ENCODE peak calls at places on chromosomes 5 and 9, in six cellular contexts. V, Y, L, F, M and R are unnamed samples. For H3K27me3, the result is how much of the 10 kb centered on the place peaks cover.

GRCh38 chr9:131478421-131478868 is 24.3 kb upstream of the POMT1 start:
- DNase-seq in V (peak), Y (peak), L (peak), F (no peak), M (no peak), R (peak)

GRCh38 chr5:1111727-1112289 is at the start of gene SLC12A7:
- DNase-seq in V (peak), Y (peak), L (peak), F (no peak), M (peak), R (peak)

GRCh38 chr9:125568616-125569015 is 138.4 kb downstream of the MAPKAP1 start:
- DNase-seq in V (no peak), Y (no peak), L (no peak), F (no peak), M (no peak), R (no peak)

GRCh38 chr9:99118782-99119466 is 14.0 kb downstream of the TGFBR1 start:
- DNase-seq in V (peak), Y (no peak), L (no peak), F (peak), M (no peak), R (no peak)

GRCh38 chr9:108724122-108724521 is 131.7 kb downstream of the ACTL7B start:
- DNase-seq in V (no peak), Y (no peak), L (no peak), F (no peak), M (no peak), R (no peak)

GRCh38 chr5:2338686-2339085 is 412.8 kb downstream of the IRX2 start:
- DNase-seq in V (no peak), Y (no peak), L (no peak), F (no peak), M (no peak), R (no peak)

GRCh38 chr9:96047116-96047639 is 171.7 kb downstream of the ERCC6L2 start:
- DNase-seq in V (no peak), Y (no peak), L (no peak), F (no peak), M (no peak), R (no peak)

GRCh38 chr5:73617510-73618279 is 8.3 kb upstream of the ARHGEF28 start:
- DNase-seq in V (no peak), Y (peak), L (no peak), F (no peak), M (no peak), R (no peak)

GRCh38 chr5:136087961-136088871 is 44.4 kb upstream of the SMAD5 start:
- DNase-seq in V (no peak), Y (peak), L (no peak), F (no peak), M (peak), R (peak)

GRCh38 chr5:91384671-91385430 is 1.7 kb upstream of the ARRDC3 start:
- DNase-seq in V (no peak), Y (peak), L (peak), F (peak), M (peak), R (peak)

GRCh38 chr5:96626956-96627355 is 35.2 kb upstream of the CAST start:
- DNase-seq in V (no peak), Y (no peak), L (no peak), F (no peak), M (peak), R (no peak)

GRCh38 chr5:83197326-83197725 is 120.0 kb downstream of the XRCC4 start:
- DNase-seq in V (no peak), Y (no peak), L (no peak), F (no peak), M (no peak), R (no peak)

GRCh38 chr5:138282918-138283742 is 8.7 kb upstream of the GFRA3 start:
- DNase-seq in V (no peak), Y (peak), L (peak), F (no peak), M (peak), R (peak)

GRCh38 chr9:7328453-7328852 is 471.1 kb downstream of the DMAC1 start:
- DNase-seq in V (no peak), Y (no peak), L (no peak), F (no peak), M (no peak), R (no peak)

GRCh38 chr9:127880143-127880542 is 2.7 kb upstream of the AK1 start:
- DNase-seq in V (no peak), Y (no peak), L (no peak), F (no peak), M (no peak), R (no peak)

GRCh38 chr9:123335227-123335985 is 20.6 kb upstream of the CRB2 start:
- DNase-seq in V (no peak), Y (no peak), L (no peak), F (no peak), M (peak), R (peak)

GRCh38 chr9:22044583-22044982 is 35.5 kb upstream of the CDKN2B start:
- DNase-seq in V (no peak), Y (no peak), L (no peak), F (no peak), M (peak), R (no peak)

GRCh38 chr5:149679876-149680809 is 50.0 kb upstream of the PPARGC1B start:
- DNase-seq in V (no peak), Y (peak), L (no peak), F (no peak), M (no peak), R (no peak)

GRCh38 chr5:83422284-83422683 is 49.3 kb upstream of the VCAN start:
- DNase-seq in V (no peak), Y (no peak), L (no peak), F (no peak), M (no peak), R (no peak)

GRCh38 chr9:534886-535285 is 306.6 kb upstream of the DMRT1 start:
- DNase-seq in V (no peak), Y (peak), L (no peak), F (no peak), M (peak), R (no peak)

GRCh38 chr5:181042722-181043121 is 2.7 kb downstream of the BTNL9 start:
- DNase-seq in V (no peak), Y (no peak), L (no peak), F (no peak), M (no peak), R (peak)

GRCh38 chr5:181039471-181039870 is 595 bp upstream of the BTNL9 start:
- DNase-seq in V (no peak), Y (no peak), L (no peak), F (no peak), M (no peak), R (no peak)

GRCh38 chr5:181041043-181041442 is 977 bp downstream of the BTNL9 start:
- DNase-seq in V (no peak), Y (no peak), L (no peak), F (no peak), M (no peak), R (peak)

GRCh38 chr5:181042036-181042435 is 2.0 kb downstream of the BTNL9 start:
- DNase-seq in V (no peak), Y (no peak), L (no peak), F (no peak), M (no peak), R (no peak)

GRCh38 chr5:181039961-181040915 is at the start of gene BTNL9:
- DNase-seq in V (no peak), Y (no peak), L (no peak), F (no peak), M (no peak), R (peak)
- H3K27me3 ChIP-seq in V (under half), Y (under half), L (under half), F (under half), M (under half), R (under half)

DNA sequence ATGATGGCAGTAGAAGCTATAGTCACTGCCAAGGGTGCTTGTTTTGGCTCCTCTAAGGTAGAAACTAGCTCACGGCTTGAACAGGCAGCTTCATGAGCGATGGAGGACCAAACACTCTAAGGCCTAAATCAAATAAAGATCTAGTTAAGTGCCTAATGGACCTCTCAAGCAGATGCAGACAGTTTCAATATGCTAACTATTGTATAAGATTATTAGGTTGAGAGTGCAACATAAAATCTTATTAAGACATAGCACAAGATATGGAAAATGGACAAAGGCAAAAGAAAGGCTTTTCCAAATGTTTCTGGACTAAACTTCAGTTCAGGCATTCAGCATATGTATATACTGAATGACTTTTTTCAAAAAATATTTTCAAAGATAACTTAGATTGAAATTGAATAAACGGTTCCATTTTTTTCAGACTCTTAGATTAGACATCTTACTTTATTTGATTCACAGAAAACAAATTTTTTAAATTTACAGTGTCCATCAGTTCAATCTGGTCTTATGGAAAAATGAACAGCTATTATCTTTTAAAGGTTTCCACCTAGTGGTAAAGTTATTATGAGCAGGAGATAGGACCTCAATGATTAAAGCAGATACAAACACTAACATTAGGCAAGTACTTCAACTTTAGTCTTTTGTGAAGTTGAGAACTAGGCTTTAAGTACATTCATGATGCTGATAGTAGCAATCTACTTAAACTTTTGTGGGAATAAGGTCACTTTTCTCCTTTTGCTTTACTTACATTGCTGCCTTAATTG is 1167.7 kb downstream of the MAT2B start:
- DNase-seq in V (no peak), Y (no peak), L (no peak), F (no peak), M (peak), R (no peak)
- TF ChIP-seq CTCF in V (no peak), Y (no peak), L (peak), F (no peak), M (peak), R (no peak)

DNA sequence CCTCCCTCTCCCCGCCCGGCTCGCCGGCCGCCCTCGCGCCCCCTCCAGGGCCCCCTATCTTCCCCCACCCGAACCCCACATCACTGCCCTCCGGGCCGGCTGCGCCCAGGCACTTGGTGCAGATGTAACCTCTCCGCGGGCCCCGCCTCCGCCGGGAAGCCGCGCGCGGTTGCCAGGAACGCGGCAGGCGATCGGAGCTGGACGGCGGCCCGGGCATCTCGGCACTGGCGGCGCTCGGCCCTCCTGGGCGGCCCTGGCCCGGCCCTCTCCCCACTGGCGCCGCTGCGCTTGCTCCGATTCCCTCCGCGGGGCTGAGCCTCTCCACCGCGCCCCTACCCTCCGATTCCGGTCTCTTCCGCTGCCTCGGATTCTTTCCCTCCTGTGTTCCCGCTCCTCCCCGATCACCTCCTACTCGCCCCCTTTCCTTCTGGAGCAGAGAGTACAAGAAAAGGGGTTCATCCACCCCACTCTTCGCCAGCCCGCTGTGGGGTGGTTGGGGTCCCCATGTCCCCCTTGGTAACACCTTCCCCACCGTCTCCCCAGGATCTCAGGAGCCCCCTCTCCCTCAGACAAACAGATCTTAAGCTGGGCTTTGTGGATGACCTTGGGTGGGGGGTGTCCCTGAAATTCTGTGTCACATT is 70.6 kb downstream of the C9orf50 start:
- DNase-seq in V (no peak), Y (peak), L (no peak), F (no peak), M (peak), R (peak)
- H3K27me3 ChIP-seq in V (under half), Y (under half), L (under half), F (under half), M (under half), R (under half)

GRCh38 chr5:133489632-133490031 is 122.7 kb downstream of the FSTL4 start:
- DNase-seq in V (no peak), Y (no peak), L (peak), F (no peak), M (peak), R (no peak)
- TF ChIP-seq CTCF in V (no peak), Y (no peak), L (peak), F (peak), M (no peak), R (no peak)

GRCh38 chr9:14415947-14416346 is 102.0 kb upstream of the NFIB start:
- DNase-seq in V (no peak), Y (no peak), L (no peak), F (no peak), M (peak), R (no peak)
- H3K27me3 ChIP-seq in V (under half), Y (under half), L (under half), F (under half), M (under half), R (under half)

DNA sequence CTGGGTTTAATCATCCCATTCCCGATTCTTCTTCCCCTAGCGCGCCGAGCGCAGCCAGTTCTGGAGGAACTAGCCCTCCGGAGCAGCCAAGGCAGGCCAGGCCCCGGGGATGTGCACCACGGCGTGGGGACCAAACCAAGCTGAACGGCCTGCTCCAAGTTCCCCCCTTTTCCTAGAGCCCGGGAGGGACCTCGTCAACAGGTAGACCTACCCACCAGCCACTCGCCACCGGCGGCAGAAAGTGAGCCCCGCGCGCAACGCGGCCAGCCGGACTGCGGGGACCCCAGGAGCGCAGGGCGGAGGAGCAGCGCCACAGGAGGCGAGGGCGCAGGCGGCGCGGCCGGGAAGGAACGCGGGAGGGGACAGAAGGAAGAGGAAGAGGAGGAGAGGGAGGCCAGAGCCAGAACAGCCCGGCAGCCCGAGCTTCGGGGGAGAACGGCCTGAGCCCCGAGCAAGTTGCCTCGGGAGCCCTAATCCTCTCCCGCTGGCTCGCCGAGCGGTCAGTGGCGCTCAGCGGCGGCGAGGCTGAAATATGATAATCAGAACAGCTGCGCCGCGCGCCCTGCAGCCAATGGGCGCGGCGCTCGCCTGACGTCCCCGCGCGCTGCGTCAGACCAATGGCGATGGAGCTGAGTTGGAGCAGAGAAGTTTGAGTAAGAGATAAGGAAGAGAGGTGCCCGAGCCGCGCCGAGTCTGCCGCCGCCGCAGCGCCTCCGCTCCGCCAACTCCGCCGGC is at the start of gene ISL1:
- DNase-seq in V (no peak), Y (peak), L (peak), F (no peak), M (peak), R (peak)
- TF ChIP-seq CTCF in V (no peak), Y (no peak), L (no peak), F (no peak), M (no peak), R (no peak)